ENCODE peak calls at places on chromosomes 4 and X, in eight cellular contexts. U is RWPE1, A is NB4, N is sigmoid colon, K is OCI-LY7, P is prostate gland, D is heart left ventricle, S is K562. E is an unnamed sample.

GRCh38 chr4:72326692-72327632 is 242.1 kb downstream of the ADAMTS3 start:
- DNase-seq in U (peak), A (peak), N (no peak), K (peak), P (no peak), D (no peak), S (no peak), E (peak)

GRCh38 chr4:12265554-12265953 is 836.9 kb upstream of the HS3ST1 start:
- DNase-seq in U (no peak), A (no peak), N (no peak), K (no peak), P (no peak), D (no peak), S (no peak), E (no peak)

GRCh38 chr4:26238782-26239647 is 81.8 kb upstream of the RBPJ start:
- DNase-seq in U (no peak), A (no peak), N (no peak), K (no peak), P (no peak), D (no peak), S (no peak), E (no peak)

GRCh38 chr4:148561467-148561866 is 119.3 kb upstream of the NR3C2 start:
- DNase-seq in U (no peak), A (no peak), N (no peak), K (no peak), P (no peak), D (no peak), S (no peak), E (no peak)

GRCh38 chr4:153643406-153644016 is 40.6 kb upstream of the TLR2 start:
- DNase-seq in U (peak), A (peak), N (no peak), K (peak), P (no peak), D (no peak), S (peak), E (peak)

GRCh38 chr4:114598191-114599121 is at the start of gene UGT8:
- DNase-seq in U (peak), A (peak), N (no peak), K (peak), P (no peak), D (no peak), S (peak), E (peak)

GRCh38 chrX:24424948-24425347 is 40.1 kb upstream of the PDK3 start:
- DNase-seq in U (no peak), A (no peak), N (peak), K (no peak), P (no peak), D (peak), S (no peak), E (no peak)

GRCh38 chr4:53899544-53900274 is 164.7 kb downstream of the CHIC2 start:
- DNase-seq in U (no peak), A (no peak), N (no peak), K (no peak), P (no peak), D (no peak), S (no peak), E (no peak)

GRCh38 chr4:147571021-147571770 is 46.0 kb upstream of the TMEM184C start:
- DNase-seq in U (no peak), A (no peak), N (no peak), K (no peak), P (no peak), D (no peak), S (no peak), E (no peak)

GRCh38 chr4:182536221-182536620 is 293.0 kb downstream of the TENM3 start:
- DNase-seq in U (no peak), A (no peak), N (no peak), K (no peak), P (no peak), D (no peak), S (no peak), E (no peak)

GRCh38 chr4:88054909-88055308 is 47.5 kb downstream of the PKD2 start:
- DNase-seq in U (peak), A (peak), N (no peak), K (peak), P (peak), D (peak), S (peak), E (peak)

GRCh38 chr4:1408418-1408817 is 2.2 kb upstream of the NKX1-1 start:
- DNase-seq in U (no peak), A (no peak), N (peak), K (no peak), P (peak), D (peak), S (no peak), E (no peak)

GRCh38 chrX:12890467-12890866 is 16.0 kb upstream of the TLR8 start:
- DNase-seq in U (no peak), A (peak), N (no peak), K (peak), P (no peak), D (no peak), S (no peak), E (peak)

GRCh38 chr4:97911236-97911906 is 231.9 kb downstream of the STPG2 start:
- DNase-seq in U (no peak), A (no peak), N (no peak), K (no peak), P (no peak), D (no peak), S (no peak), E (no peak)

GRCh38 chr4:64581422-64581821 is 172.2 kb upstream of the TECRL start:
- DNase-seq in U (peak), A (no peak), N (no peak), K (no peak), P (no peak), D (no peak), S (no peak), E (no peak)

GRCh38 chr4:3857316-3857926 is 91.2 kb downstream of the ADRA2C start:
- DNase-seq in U (no peak), A (peak), N (no peak), K (no peak), P (no peak), D (no peak), S (no peak), E (no peak)

GRCh38 chr4:566508-567295 is 9.4 kb downstream of the TMEM271 start:
- DNase-seq in U (peak), A (peak), N (no peak), K (peak), P (no peak), D (no peak), S (peak), E (peak)

GRCh38 chr4:48340276-48340904 is 939 bp upstream of the SLAIN2 start:
- DNase-seq in U (no peak), A (peak), N (no peak), K (peak), P (peak), D (no peak), S (peak), E (no peak)

GRCh38 chr4:48073567-48074103 is 57.1 kb downstream of the NIPAL1 start:
- DNase-seq in U (no peak), A (no peak), N (no peak), K (no peak), P (no peak), D (no peak), S (no peak), E (no peak)

GRCh38 chr4:138562544-138562961 is 320.4 kb upstream of the SLC7A11 start:
- DNase-seq in U (no peak), A (no peak), N (no peak), K (no peak), P (no peak), D (peak), S (no peak), E (peak)

GRCh38 chrX:68989865-68990606 is 161.2 kb downstream of the EFNB1 start:
- DNase-seq in U (no peak), A (no peak), N (no peak), K (no peak), P (no peak), D (peak), S (peak), E (no peak)

GRCh38 chrX:48180811-48181210 is 15.8 kb downstream of the SSX5 start:
- DNase-seq in U (no peak), A (no peak), N (no peak), K (no peak), P (no peak), D (no peak), S (no peak), E (no peak)

GRCh38 chr4:127124919-127125318 is 507.8 kb upstream of the INTU start:
- DNase-seq in U (no peak), A (no peak), N (no peak), K (no peak), P (no peak), D (no peak), S (no peak), E (no peak)

GRCh38 chr4:173013232-173013932 is 155.2 kb upstream of the GALNT7 start:
- DNase-seq in U (peak), A (peak), N (no peak), K (peak), P (peak), D (peak), S (peak), E (peak)

GRCh38 chr4:144591401-144591800 is 54.6 kb upstream of the HHIP start:
- DNase-seq in U (no peak), A (no peak), N (no peak), K (no peak), P (no peak), D (no peak), S (no peak), E (no peak)

GRCh38 chrX:99266255-99266654 is 1143.8 kb downstream of the PCDH19 start:
- DNase-seq in U (no peak), A (no peak), N (no peak), K (no peak), P (no peak), D (no peak), S (no peak), E (no peak)

GRCh38 chrX:99271641-99272040 is 1138.4 kb downstream of the PCDH19 start:
- DNase-seq in U (no peak), A (no peak), N (no peak), K (no peak), P (no peak), D (no peak), S (no peak), E (no peak)
- TF ChIP-seq CTCF in U (no peak), A (no peak), N (no peak), K (no peak), P (no peak), D (no peak), S (no peak), E (no peak)

GRCh38 chr4:146548443-146548842 is 26.7 kb upstream of the SLC10A7 start:
- DNase-seq in U (no peak), A (no peak), N (no peak), K (no peak), P (no peak), D (no peak), S (no peak), E (no peak)

GRCh38 chr4:146550161-146550560 is 28.4 kb upstream of the SLC10A7 start:
- DNase-seq in U (no peak), A (peak), N (no peak), K (no peak), P (no peak), D (no peak), S (no peak), E (no peak)

GRCh38 chr4:146545102-146545501 is 23.4 kb upstream of the SLC10A7 start:
- DNase-seq in U (no peak), A (peak), N (no peak), K (peak), P (no peak), D (no peak), S (peak), E (peak)
- TF ChIP-seq CTCF in U (no peak), A (peak), N (no peak), K (peak), P (no peak), D (no peak), S (peak), E (peak)

DNA sequence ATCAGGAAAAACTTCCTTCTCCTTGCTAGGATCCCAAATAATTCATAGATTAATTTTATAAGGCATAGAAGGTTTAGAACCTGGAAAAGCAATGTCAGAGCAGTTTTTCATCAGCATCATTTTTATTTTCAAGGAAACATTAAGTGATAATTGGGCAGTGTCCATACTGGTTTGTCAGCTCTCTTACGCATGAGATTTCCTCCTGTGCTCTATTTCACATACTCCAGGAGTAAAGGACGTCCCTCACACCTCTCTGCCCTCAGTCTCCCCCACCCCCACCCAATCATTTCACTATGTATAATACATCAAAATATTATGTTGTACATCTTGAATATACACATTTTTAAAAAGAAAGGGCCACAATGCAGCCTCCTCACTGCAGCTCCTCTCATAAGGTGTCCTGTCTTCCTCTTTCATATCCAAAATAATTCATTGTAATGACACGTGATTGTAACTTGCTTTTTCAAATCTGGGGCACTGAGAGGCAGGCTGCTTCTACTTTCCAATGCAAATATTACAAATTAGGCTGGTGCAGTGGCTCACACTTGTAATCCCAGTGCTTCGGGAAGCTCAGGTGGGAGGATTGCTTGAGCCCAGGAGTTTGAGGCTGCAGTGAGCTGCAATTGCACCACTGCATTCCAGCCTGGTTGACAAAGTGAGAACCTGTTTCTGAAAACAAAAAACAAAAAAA is 34.4 kb downstream of the ARHGEF38 start:
- DNase-seq in U (no peak), A (no peak), N (no peak), K (no peak), P (no peak), D (no peak), S (no peak), E (no peak)
- TF ChIP-seq CTCF in U (no peak), A (no peak), N (no peak), K (no peak), P (no peak), D (no peak), S (no peak), E (no peak)

GRCh38 chrX:45750639-45751038 is 550.0 kb upstream of the DIPK2B start:
- DNase-seq in U (no peak), A (no peak), N (peak), K (no peak), P (peak), D (peak), S (no peak), E (no peak)

GRCh38 chrX:45748443-45748842 is 547.8 kb upstream of the DIPK2B start:
- DNase-seq in U (no peak), A (no peak), N (no peak), K (no peak), P (no peak), D (no peak), S (no peak), E (no peak)

GRCh38 chrX:45751156-45751555 is 550.5 kb upstream of the DIPK2B start:
- DNase-seq in U (no peak), A (no peak), N (no peak), K (no peak), P (no peak), D (no peak), S (no peak), E (no peak)

GRCh38 chrX:45747905-45748304 is 547.2 kb upstream of the DIPK2B start:
- DNase-seq in U (no peak), A (no peak), N (no peak), K (no peak), P (no peak), D (no peak), S (no peak), E (no peak)

DNA sequence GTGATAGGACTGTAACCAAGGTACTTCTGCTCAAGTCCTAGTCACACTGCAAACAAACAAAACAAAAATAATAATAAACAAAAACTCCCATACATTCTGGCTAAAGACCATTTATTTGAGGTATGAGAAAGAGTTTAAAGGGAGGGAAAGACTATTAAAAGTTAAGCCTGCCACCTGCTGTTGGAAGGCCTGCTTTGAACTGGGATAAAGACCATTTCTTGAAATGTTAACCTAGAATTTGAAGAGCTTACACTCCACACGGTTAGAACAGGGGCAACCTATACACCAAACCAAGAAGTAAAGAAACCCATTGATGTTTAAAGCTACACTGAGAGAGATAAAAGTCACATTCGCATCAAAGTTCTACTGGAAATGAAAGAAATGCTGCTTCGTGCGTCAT is 548.7 kb upstream of the DIPK2B start:
- DNase-seq in U (no peak), A (peak), N (no peak), K (no peak), P (no peak), D (no peak), S (no peak), E (no peak)
- TF ChIP-seq CTCF in U (no peak), A (peak), N (no peak), K (peak), P (no peak), D (peak), S (peak), E (peak)

DNA sequence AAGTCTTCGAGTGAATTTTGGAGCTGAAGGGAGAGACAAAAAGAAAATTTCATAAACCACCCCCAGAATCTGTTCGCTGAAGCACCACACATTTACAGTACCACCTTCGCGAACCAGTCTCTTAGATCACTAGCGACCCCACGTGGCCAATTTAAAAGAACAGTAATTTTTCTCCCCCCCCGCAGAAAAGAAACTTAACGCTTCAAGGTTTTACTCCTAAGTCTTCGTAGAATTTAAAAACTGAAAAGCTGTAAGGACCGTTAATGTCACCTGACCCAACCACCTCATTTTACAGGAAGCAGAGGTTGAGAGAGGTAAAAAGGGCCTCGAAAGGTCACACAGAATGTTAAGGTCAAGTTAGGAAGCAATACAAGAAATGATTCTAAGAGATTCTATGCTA is 187.5 kb downstream of the QDPR start:
- DNase-seq in U (peak), A (peak), N (no peak), K (peak), P (no peak), D (peak), S (peak), E (peak)
- TF ChIP-seq CTCF in U (peak), A (peak), N (peak), K (peak), P (peak), D (peak), S (peak), E (no peak)

DNA sequence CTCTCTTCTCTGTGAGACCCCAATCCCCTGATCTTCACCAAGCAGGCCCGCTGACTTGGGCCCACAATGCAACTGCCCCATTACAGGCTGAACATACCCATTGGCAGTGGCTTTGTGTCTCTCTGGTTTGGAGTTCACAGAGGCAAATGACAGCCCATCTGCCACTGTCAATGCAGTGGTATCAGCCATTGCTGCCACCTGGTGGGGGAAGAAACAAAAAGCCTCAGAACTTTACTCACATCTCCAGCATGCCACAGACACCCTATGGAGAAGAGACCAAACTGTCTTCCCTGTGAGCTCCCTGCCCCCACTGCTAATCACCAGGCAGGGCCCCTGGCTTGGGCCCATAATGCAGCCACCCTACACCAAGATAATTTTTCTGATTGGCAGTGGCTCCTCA is 729.3 kb upstream of the ACTRT1 start:
- DNase-seq in U (peak), A (peak), N (no peak), K (peak), P (peak), D (no peak), S (no peak), E (peak)
- TF ChIP-seq CTCF in U (no peak), A (peak), N (no peak), K (peak), P (peak), D (no peak), S (no peak), E (peak)

GRCh38 chr4:24032371-24032989 is 142.6 kb upstream of the PPARGC1A start:
- DNase-seq in U (no peak), A (peak), N (no peak), K (peak), P (no peak), D (no peak), S (no peak), E (no peak)
- TF ChIP-seq CTCF in U (no peak), A (peak), N (no peak), K (peak), P (peak), D (no peak), S (peak), E (no peak)

GRCh38 chrX:63408050-63408449 is 56.9 kb upstream of the SPIN4 start:
- DNase-seq in U (no peak), A (no peak), N (no peak), K (no peak), P (no peak), D (no peak), S (no peak), E (no peak)

GRCh38 chrX:63400340-63400739 is 49.2 kb upstream of the SPIN4 start:
- DNase-seq in U (no peak), A (peak), N (no peak), K (no peak), P (no peak), D (no peak), S (no peak), E (no peak)

DNA sequence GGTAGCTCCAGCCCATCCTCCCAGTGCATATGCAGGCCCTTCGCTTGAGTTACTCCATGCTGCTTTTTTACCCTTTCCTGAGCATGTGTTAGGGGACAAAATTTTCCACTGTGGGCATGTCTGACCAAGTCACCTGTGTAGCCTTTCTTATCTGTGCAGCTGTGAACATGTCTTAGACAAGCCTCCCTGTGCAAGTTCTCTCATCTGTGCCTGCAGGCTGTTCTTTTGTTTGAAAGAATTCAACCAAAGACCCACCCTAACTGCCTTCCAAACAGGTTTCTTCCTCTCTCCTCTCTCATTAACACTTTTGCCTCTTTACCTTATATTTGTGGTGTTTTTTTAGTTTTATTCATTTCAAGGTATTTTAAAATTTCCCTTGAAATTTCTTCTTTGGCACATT is 53.2 kb upstream of the SPIN4 start:
- DNase-seq in U (no peak), A (no peak), N (no peak), K (no peak), P (no peak), D (no peak), S (no peak), E (no peak)
- TF ChIP-seq CTCF in U (no peak), A (no peak), N (no peak), K (no peak), P (no peak), D (no peak), S (no peak), E (no peak)

GRCh38 chr4:6763330-6763851 is 19.1 kb upstream of the KIAA0232 start:
- DNase-seq in U (peak), A (peak), N (no peak), K (no peak), P (peak), D (no peak), S (peak), E (no peak)
- TF ChIP-seq CTCF in U (peak), A (no peak), N (no peak), K (no peak), P (no peak), D (no peak), S (peak), E (no peak)

GRCh38 chr4:27692868-27693634 is 832.4 kb downstream of the STIM2 start:
- DNase-seq in U (no peak), A (no peak), N (no peak), K (no peak), P (no peak), D (no peak), S (no peak), E (no peak)

GRCh38 chr4:27692098-27692679 is 831.5 kb downstream of the STIM2 start:
- DNase-seq in U (peak), A (peak), N (no peak), K (peak), P (no peak), D (no peak), S (no peak), E (peak)
- TF ChIP-seq CTCF in U (peak), A (peak), N (no peak), K (peak), P (no peak), D (peak), S (peak), E (peak)

E was measured in GM10248.